ENCODE peak calls at places on chromosomes 12 and 14, in five cellular contexts. G, M, H, T and A are unnamed samples.

GRCh38 chr12:86903166-86903565 is 647.0 kb upstream of the MGAT4C start:
- DNase-seq in G (no peak), M (no peak), H (no peak), T (no peak), A (no peak)

GRCh38 chr12:86134571-86134970 is 121.6 kb downstream of the MGAT4C start:
- DNase-seq in G (no peak), M (no peak), H (no peak), T (no peak), A (no peak)

GRCh38 chr12:94676011-94676709 is 25.8 kb upstream of the TMCC3 start:
- DNase-seq in G (no peak), M (peak), H (no peak), T (no peak), A (no peak)

GRCh38 chr12:13864081-13864673 is 117.2 kb downstream of the GRIN2B start:
- DNase-seq in G (peak), M (peak), H (peak), T (peak), A (peak)

GRCh38 chr14:68688872-68689371 is 103.9 kb downstream of the ZFP36L1 start:
- DNase-seq in G (no peak), M (no peak), H (no peak), T (no peak), A (no peak)

GRCh38 chr14:95222870-95223398 is 65.6 kb upstream of the DICER1 start:
- DNase-seq in G (no peak), M (no peak), H (peak), T (no peak), A (no peak)

GRCh38 chr14:36254020-36254614 is 66.3 kb downstream of the MBIP start:
- DNase-seq in G (no peak), M (no peak), H (peak), T (no peak), A (no peak)

GRCh38 chr14:93231129-93231979 is 24.3 kb downstream of the UBR7 start:
- DNase-seq in G (no peak), M (no peak), H (no peak), T (no peak), A (no peak)

GRCh38 chr12:69440016-69440415 is 30.2 kb upstream of the FRS2 start:
- DNase-seq in G (no peak), M (no peak), H (no peak), T (no peak), A (no peak)

GRCh38 chr12:38905480-38906351 is at the start of gene CPNE8:
- DNase-seq in G (peak), M (peak), H (no peak), T (no peak), A (peak)

DNA sequence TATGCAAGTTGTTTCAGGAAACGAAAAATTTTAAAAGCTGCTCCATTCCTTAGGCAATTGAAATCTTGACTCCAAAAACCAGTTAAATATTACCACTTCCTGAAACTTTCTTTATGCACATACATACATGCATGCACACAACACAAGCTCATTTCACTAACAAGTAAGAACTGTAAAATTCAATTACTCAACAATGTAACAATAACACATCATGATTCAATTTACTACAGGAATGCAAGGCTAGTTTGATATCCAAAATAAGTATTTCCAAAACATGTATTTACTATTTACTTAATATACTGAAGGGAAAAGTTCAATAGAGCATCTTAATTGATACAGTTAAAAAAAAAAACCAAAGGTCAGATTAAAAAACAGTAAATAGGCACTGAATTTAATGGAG is 19.6 kb downstream of the NAP1L1 start:
- DNase-seq in G (no peak), M (no peak), H (no peak), T (no peak), A (no peak)
- TF ChIP-seq SUZ12 in G (no peak), M (no peak), H (no peak), T (no peak), A (no peak)

GRCh38 chr14:61145903-61146411 is 135.2 kb downstream of the TMEM30B start:
- DNase-seq in G (no peak), M (no peak), H (no peak), T (no peak), A (no peak)

GRCh38 chr14:61140271-61140670 is 140.9 kb downstream of the TMEM30B start:
- DNase-seq in G (no peak), M (no peak), H (no peak), T (no peak), A (no peak)

GRCh38 chr14:61139006-61139599 is 142.0 kb downstream of the TMEM30B start:
- DNase-seq in G (no peak), M (no peak), H (no peak), T (no peak), A (no peak)

GRCh38 chr14:61145258-61145902 is 135.8 kb downstream of the TMEM30B start:
- DNase-seq in G (no peak), M (no peak), H (no peak), T (no peak), A (no peak)

DNA sequence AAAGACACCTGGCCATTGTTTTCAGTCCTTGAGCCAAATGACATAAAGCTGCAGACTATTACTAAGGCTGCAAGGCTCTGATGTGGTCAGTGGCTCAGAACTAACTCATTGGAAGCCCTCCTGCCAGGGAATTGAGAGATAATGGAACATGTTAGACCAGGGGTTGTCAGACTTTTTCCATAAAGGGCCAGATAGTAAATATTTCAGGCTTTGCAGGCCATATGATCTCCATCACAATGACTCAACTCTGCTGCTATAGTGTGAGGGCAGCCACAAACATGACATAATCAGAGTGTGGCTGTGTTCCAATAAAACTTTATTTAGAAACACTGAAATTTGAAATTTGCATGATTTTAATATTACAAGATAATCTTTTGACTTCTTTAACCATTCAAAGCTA is 140.3 kb downstream of the TMEM30B start:
- DNase-seq in G (no peak), M (no peak), H (no peak), T (no peak), A (no peak)
- TF ChIP-seq SUZ12 in G (no peak), M (no peak), H (no peak), T (no peak), A (no peak)

GRCh38 chr12:109770861-109771670 is 57.4 kb downstream of the FAM222A start:
- DNase-seq in G (no peak), M (no peak), H (no peak), T (no peak), A (no peak)

GRCh38 chr12:109770104-109770860 is 56.7 kb downstream of the FAM222A start:
- DNase-seq in G (no peak), M (no peak), H (no peak), T (no peak), A (no peak)

GRCh38 chr12:109773384-109774011 is 59.7 kb downstream of the TRPV4 start:
- DNase-seq in G (no peak), M (no peak), H (no peak), T (no peak), A (no peak)

GRCh38 chr12:109772622-109773321 is 59.1 kb downstream of the FAM222A start:
- DNase-seq in G (no peak), M (no peak), H (no peak), T (no peak), A (no peak)

GRCh38 chr12:109771746-109772621 is 58.4 kb downstream of the FAM222A start:
- DNase-seq in G (no peak), M (no peak), H (no peak), T (no peak), A (no peak)
- TF ChIP-seq SUZ12 in G (no peak), M (no peak), H (no peak), T (no peak), A (no peak)

GRCh38 chr12:28104338-28104737 is 85.9 kb upstream of the CCDC91 start:
- DNase-seq in G (no peak), M (no peak), H (no peak), T (no peak), A (no peak)

GRCh38 chr12:28097221-28097620 is 93.0 kb upstream of the CCDC91 start:
- DNase-seq in G (no peak), M (no peak), H (no peak), T (no peak), A (no peak)

GRCh38 chr12:28096649-28097048 is 93.6 kb upstream of the CCDC91 start:
- DNase-seq in G (no peak), M (no peak), H (no peak), T (no peak), A (no peak)

GRCh38 chr12:28099862-28100261 is 90.4 kb upstream of the CCDC91 start:
- DNase-seq in G (no peak), M (no peak), H (no peak), T (no peak), A (no peak)

DNA sequence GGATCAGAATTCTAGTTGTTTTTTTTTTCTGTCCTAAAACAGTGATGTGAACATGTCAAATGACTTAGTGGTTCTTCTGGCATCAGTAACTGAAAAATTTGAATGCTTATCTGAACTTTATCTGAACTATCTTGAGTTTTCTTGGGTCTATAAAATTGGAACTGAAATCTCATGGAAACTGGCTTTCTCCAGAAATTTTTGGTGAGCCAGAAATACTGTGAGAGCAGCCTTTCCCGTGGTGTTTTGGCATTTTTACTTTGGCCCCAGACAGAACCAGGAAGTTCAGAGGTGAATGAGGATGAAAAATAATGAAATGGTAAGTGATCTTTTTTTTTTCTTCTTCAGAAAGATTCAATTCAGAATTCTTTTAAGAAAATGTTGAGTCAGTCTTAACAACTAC is 89.5 kb upstream of the CCDC91 start:
- DNase-seq in G (no peak), M (no peak), H (no peak), T (no peak), A (no peak)
- TF ChIP-seq SUZ12 in G (no peak), M (no peak), H (no peak), T (no peak), A (no peak)

DNA sequence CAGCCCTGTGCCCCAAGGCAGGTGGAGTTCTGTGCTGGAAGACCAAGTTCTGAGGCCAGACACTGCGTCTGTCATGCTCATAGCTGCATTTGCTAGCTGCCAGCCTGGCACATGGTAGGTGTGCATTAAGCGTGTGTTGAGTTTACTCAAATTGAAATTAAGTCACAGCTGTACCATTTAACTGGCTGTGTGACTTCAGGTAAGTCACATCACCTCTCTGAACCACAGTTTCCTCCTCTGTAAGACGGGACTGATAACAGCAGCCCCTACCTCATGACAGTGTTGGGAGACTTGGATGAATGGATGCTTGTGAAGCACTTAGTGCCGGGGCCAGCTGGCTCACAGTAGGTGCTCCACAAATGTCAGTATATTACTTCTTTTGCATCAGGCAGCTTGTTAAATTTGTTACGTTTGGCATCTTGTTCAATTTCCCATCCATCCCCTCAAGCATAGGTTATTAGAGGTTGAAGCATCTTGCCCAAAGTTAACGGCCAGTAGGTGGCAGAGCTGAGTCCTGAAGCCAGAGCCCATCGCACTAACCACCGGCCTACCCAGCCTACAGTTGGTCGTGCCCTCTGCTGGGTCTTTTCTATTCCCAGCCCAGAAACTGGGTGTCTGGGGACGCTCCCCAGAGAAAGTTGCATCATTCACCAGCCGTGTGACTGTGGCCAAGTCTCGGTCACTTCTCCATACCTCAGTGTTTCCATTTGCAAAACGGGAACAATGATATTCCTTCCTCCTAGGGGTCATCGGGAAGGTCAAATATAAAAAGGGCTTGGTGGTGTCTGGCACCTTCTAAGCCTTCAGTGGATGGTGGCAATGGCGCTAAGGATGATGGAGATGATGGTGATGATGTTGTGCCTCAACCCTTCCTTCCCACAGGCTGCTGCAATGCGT is 4.5 kb downstream of the DAO start:
- DNase-seq in G (peak), M (no peak), H (peak), T (peak), A (peak)
- TF ChIP-seq SUZ12 in G (no peak), M (no peak), H (no peak), T (no peak), A (no peak)

DNA sequence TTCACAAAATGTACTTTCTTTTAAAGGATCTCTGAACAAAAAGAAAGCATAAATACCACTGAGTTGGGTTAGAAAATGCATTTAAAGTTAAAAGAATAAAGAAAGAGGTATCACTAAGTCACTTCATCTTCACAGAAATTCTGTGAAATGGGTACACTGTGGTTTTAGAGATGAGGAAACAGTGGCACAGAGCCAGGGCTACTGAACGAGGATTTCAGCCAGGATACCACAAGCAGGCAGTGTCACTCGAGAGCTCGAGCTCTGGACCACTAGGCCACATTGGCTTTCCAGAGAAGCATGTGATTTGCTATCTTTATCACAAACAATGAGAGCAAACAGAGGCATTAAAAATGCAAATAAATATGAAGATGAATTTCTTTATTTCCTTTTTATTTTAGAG is 51.0 kb downstream of the WDHD1 start:
- DNase-seq in G (no peak), M (no peak), H (no peak), T (no peak), A (no peak)
- TF ChIP-seq SUZ12 in G (no peak), M (no peak), H (no peak), T (no peak), A (no peak)

DNA sequence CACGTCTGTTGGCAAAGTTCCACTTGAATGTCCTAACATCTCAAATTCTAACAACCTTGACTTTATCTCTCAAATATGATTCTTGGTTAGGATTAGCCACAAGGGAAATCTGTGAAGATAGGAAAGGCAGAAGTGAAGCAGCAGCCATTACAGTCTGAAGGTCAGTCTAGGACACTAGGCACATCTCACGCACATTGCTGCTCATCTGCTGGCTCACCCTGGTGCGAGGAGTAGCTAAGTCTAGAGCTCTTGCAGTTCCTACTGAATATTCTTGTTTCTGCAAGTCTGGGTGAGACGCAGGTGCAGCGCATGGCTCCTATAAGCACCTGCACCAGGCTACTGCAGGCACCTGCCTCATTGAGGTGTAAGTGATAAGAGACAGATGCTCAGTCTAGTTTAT is 6.4 kb upstream of the SLC25A3 start:
- DNase-seq in G (no peak), M (no peak), H (no peak), T (no peak), A (no peak)
- TF ChIP-seq SUZ12 in G (no peak), M (no peak), H (no peak), T (no peak), A (no peak)

GRCh38 chr12:125515887-125516286 is 450.7 kb downstream of the AACS start:
- DNase-seq in G (no peak), M (no peak), H (no peak), T (no peak), A (no peak)

GRCh38 chr12:125519026-125519651 is 453.9 kb downstream of the AACS start:
- DNase-seq in G (no peak), M (no peak), H (no peak), T (no peak), A (no peak)

GRCh38 chr12:125512541-125513298 is 447.5 kb downstream of the AACS start:
- DNase-seq in G (no peak), M (no peak), H (no peak), T (no peak), A (no peak)

GRCh38 chr12:125518074-125518473 is 452.8 kb downstream of the AACS start:
- DNase-seq in G (peak), M (no peak), H (no peak), T (no peak), A (no peak)
- TF ChIP-seq SUZ12 in G (no peak), M (no peak), H (no peak), T (no peak), A (no peak)